ENCODE peak calls at places on chromosomes 12 and 14, in four cellular contexts. L is stimulated activated CD8-positive, alpha-beta memory T cell treated with anti-CD3 and anti-CD28 coated beads, Interleukin-4, amount 100 ng/mL, for 24 hours; B is left ventricle myocardium inferior; Z is osteoblast. H is an unnamed sample.

GRCh38 chr14:37903561-37904191 is 304.0 kb upstream of the SSTR1 start:
- DNase-seq in L (no peak), B (no peak), Z (peak; percentile 71), H (no peak)

GRCh38 chr12:12992418-12993175 is 7.5 kb downstream of the HEBP1 start:
- DNase-seq in L (no peak), B (no peak), Z (peak; percentile 84), H (no peak)

GRCh38 chr12:116186482-116187157 is 90.9 kb downstream of the MED13L start:
- DNase-seq in L (no peak), B (no peak), Z (no peak), H (no peak)

GRCh38 chr12:50151047-50151687 is 16.0 kb downstream of the CERS5 start:
- DNase-seq in L (no peak), B (no peak), Z (peak; percentile 88), H (no peak)

GRCh38 chr14:79557309-79557708 is 654.0 kb downstream of the DIO2 start:
- DNase-seq in L (no peak), B (no peak), Z (no peak), H (no peak)

GRCh38 chr14:74085047-74085637 is 386 bp downstream of the LIN52 start:
- DNase-seq in L (no peak), B (no peak), Z (peak; percentile 73), H (no peak)

GRCh38 chr12:131391399-131391798 is 319.5 kb upstream of the SFSWAP start:
- DNase-seq in L (no peak), B (no peak), Z (peak; percentile 66), H (no peak)

GRCh38 chr14:102557434-102558226 is 34.8 kb upstream of the RCOR1 start:
- DNase-seq in L (no peak), B (no peak), Z (peak; percentile 56), H (no peak)

GRCh38 chr12:64400041-64400440 is 4.2 kb upstream of the XPOT start:
- DNase-seq in L (no peak), B (no peak), Z (peak; percentile 87), H (no peak)

GRCh38 chr14:54603362-54603761 is 36.4 kb downstream of the SAMD4A start:
- DNase-seq in L (no peak), B (no peak), Z (no peak), H (no peak)

H was measured in iPS DF 19.7.